ENCODE peak calls at places on chromosomes 4 and X, in seven cellular contexts. I, B, N, S, E, M and C are unnamed samples.
A peak's percentile ranks its signal among the peaks of the same experiment; 100 is the strongest.

GRCh38 chr4:82704156-82704555 is 94.4 kb downstream of the SCD5 start:
- DNase-seq in I (no peak), B (no peak), N (no peak), S (no peak), E (peak; percentile 33), M (peak; percentile 52), C (no peak)

GRCh38 chrX:14010566-14010965 is 19.1 kb downstream of the GEMIN8 start:
- DNase-seq in I (no peak), B (no peak), N (no peak), S (no peak), E (no peak), M (peak; percentile 7), C (no peak)

GRCh38 chr4:57854748-57855147 is 744.6 kb upstream of the IGFBP7 start:
- DNase-seq in I (no peak), B (no peak), N (no peak), S (no peak), E (no peak), M (no peak), C (peak; percentile 27)

GRCh38 chrX:132940727-132941162 is 17.7 kb downstream of the HS6ST2 start:
- DNase-seq in I (no peak), B (no peak), N (no peak), S (no peak), E (no peak), M (no peak), C (no peak)

GRCh38 chr4:9962611-9963314 is 58.5 kb downstream of the SLC2A9 start:
- DNase-seq in I (no peak), B (no peak), N (no peak), S (no peak), E (no peak), M (no peak), C (no peak)

GRCh38 chrX:22093550-22093949 is 61.4 kb downstream of the PHEX start:
- DNase-seq in I (no peak), B (no peak), N (no peak), S (no peak), E (no peak), M (no peak), C (no peak)

GRCh38 chr4:2101346-2102044 is 42.4 kb downstream of the NAT8L start:
- DNase-seq in I (no peak), B (no peak), N (no peak), S (no peak), E (peak; percentile 44), M (peak; percentile 86), C (no peak)

GRCh38 chrX:103356897-103357296 is 591 bp downstream of the TCEAL9 start:
- DNase-seq in I (no peak), B (no peak), N (no peak), S (no peak), E (no peak), M (no peak), C (no peak)

GRCh38 chr4:39820186-39820585 is 122.2 kb downstream of the UBE2K start:
- DNase-seq in I (no peak), B (no peak), N (no peak), S (no peak), E (no peak), M (no peak), C (no peak)

GRCh38 chr4:93960450-93960849 is 131.9 kb downstream of the ATOH1 start:
- DNase-seq in I (no peak), B (no peak), N (no peak), S (no peak), E (no peak), M (no peak), C (no peak)

GRCh38 chrX:1481636-1482529 is 29.2 kb upstream of the ASMTL start:
- DNase-seq in I (peak; percentile 87), B (peak; percentile 35), N (peak; percentile 40), S (peak; percentile 87), E (peak; percentile 51), M (peak; percentile 85), C (peak; percentile 98)

GRCh38 chr4:185716008-185716976 is 95.7 kb downstream of the SORBS2 start:
- DNase-seq in I (no peak), B (no peak), N (no peak), S (no peak), E (no peak), M (no peak), C (no peak)

GRCh38 chr4:138736362-138736761 is 279.2 kb upstream of the NOCT start:
- DNase-seq in I (no peak), B (no peak), N (no peak), S (no peak), E (no peak), M (peak; percentile 40), C (no peak)

GRCh38 chr4:37533286-37534033 is 152.7 kb downstream of the RELL1 start:
- DNase-seq in I (no peak), B (no peak), N (no peak), S (no peak), E (no peak), M (no peak), C (no peak)

GRCh38 chr4:148261861-148262260 is 180.4 kb downstream of the NR3C2 start:
- DNase-seq in I (no peak), B (no peak), N (no peak), S (no peak), E (no peak), M (no peak), C (no peak)

GRCh38 chr4:137644201-137644600 is 111.9 kb upstream of the PCDH18 start:
- DNase-seq in I (no peak), B (no peak), N (no peak), S (no peak), E (peak; percentile 49), M (peak; percentile 11), C (no peak)

GRCh38 chrX:22135994-22136684 is 104.0 kb downstream of the PHEX start:
- DNase-seq in I (peak; percentile 19), B (no peak), N (no peak), S (peak; percentile 21), E (peak; percentile 63), M (peak; percentile 47), C (peak; percentile 34)